ENCODE peak calls at places on chromosomes 5 and 9, in eight cellular contexts. R is PC-3, K is A673, T is mammary epithelial cell, F is MM.1S, M is hepatocyte, N is endothelial cell of umbilical vein, B is K562. L is an unnamed sample. For H3K4me1, the result is how much of the 10 kb centered on the place peaks cover.

GRCh38 chr9:80555782-80556325 is 984.1 kb downstream of the TLE4 start:
- DNase-seq in R (peak), K (peak), T (peak), F (no peak), M (no peak), N (no peak), B (no peak), L (no peak)

GRCh38 chr5:600551-601541 is 11.3 kb upstream of the CEP72 start:
- DNase-seq in R (peak), K (no peak), T (no peak), F (no peak), M (no peak), N (no peak), B (no peak), L (no peak)

GRCh38 chr9:12759767-12760166 is 15.1 kb upstream of the LURAP1L start:
- DNase-seq in R (peak), K (no peak), T (peak), F (no peak), M (no peak), N (no peak), B (no peak), L (peak)

GRCh38 chr5:65480306-65480865 is 1.3 kb downstream of the ADAMTS6 start:
- DNase-seq in R (peak), K (peak), T (peak), F (peak), M (peak), N (peak), B (peak), L (peak)

GRCh38 chr5:149777382-149777781 is 47.3 kb downstream of the PPARGC1B start:
- DNase-seq in R (no peak), K (peak), T (no peak), F (no peak), M (no peak), N (no peak), B (no peak), L (no peak)

GRCh38 chr5:172163346-172163745 is 24.7 kb downstream of the STK10 start:
- DNase-seq in R (no peak), K (no peak), T (no peak), F (no peak), M (no peak), N (no peak), B (no peak), L (peak)

GRCh38 chr9:134329576-134329855 is 3.3 kb downstream of the RXRA start:
- DNase-seq in R (no peak), K (no peak), T (no peak), F (no peak), M (no peak), N (no peak), B (no peak), L (peak)

GRCh38 chr9:128098017-128098935 is 29.3 kb downstream of the PTGES2 start:
- DNase-seq in R (peak), K (peak), T (peak), F (no peak), M (peak), N (peak), B (peak), L (peak)

GRCh38 chr5:138737494-138738265 is 15.5 kb upstream of the CTNNA1 start:
- DNase-seq in R (no peak), K (no peak), T (peak), F (no peak), M (no peak), N (no peak), B (no peak), L (peak)

GRCh38 chr9:27117489-27118135 is 8.6 kb downstream of the TEK start:
- DNase-seq in R (peak), K (no peak), T (peak), F (no peak), M (peak), N (peak), B (no peak), L (peak)

GRCh38 chr9:90616806-90617205 is 25.8 kb downstream of the DIRAS2 start:
- DNase-seq in R (no peak), K (no peak), T (no peak), F (no peak), M (no peak), N (no peak), B (no peak), L (no peak)

GRCh38 chr5:144088211-144088965 is 82.1 kb downstream of the YIPF5 start:
- DNase-seq in R (no peak), K (no peak), T (no peak), F (no peak), M (no peak), N (peak), B (no peak), L (peak)

GRCh38 chr5:34409376-34409775 is 246.8 kb upstream of the RAI14 start:
- DNase-seq in R (no peak), K (no peak), T (no peak), F (no peak), M (no peak), N (no peak), B (no peak), L (no peak)

GRCh38 chr5:127799293-127799905 is 96.2 kb downstream of the CCDC192 start:
- DNase-seq in R (no peak), K (no peak), T (no peak), F (no peak), M (no peak), N (no peak), B (no peak), L (no peak)

GRCh38 chr9:92600742-92601261 is 65.0 kb upstream of the ECM2 start:
- DNase-seq in R (peak), K (no peak), T (no peak), F (no peak), M (no peak), N (peak), B (no peak), L (peak)

GRCh38 chr9:69649566-69650260 is 22.5 kb downstream of the APBA1 start:
- DNase-seq in R (no peak), K (no peak), T (no peak), F (no peak), M (no peak), N (no peak), B (no peak), L (peak)

GRCh38 chr5:173646684-173647083 is 30.2 kb upstream of the BOD1 start:
- DNase-seq in R (peak), K (no peak), T (no peak), F (no peak), M (no peak), N (no peak), B (no peak), L (no peak)

GRCh38 chr9:135976944-135977343 is 15.8 kb upstream of the UBAC1 start:
- DNase-seq in R (no peak), K (no peak), T (no peak), F (no peak), M (no peak), N (no peak), B (no peak), L (no peak)

GRCh38 chr5:126921471-126922091 is 108.8 kb downstream of the MARCHF3 start:
- DNase-seq in R (no peak), K (no peak), T (no peak), F (no peak), M (no peak), N (no peak), B (peak), L (no peak)

GRCh38 chr5:95723632-95724369 is 7.3 kb upstream of the RHOBTB3 start:
- DNase-seq in R (no peak), K (no peak), T (no peak), F (no peak), M (no peak), N (peak), B (peak), L (peak)

GRCh38 chr9:123318961-123319421 is 37.0 kb upstream of the CRB2 start:
- DNase-seq in R (no peak), K (no peak), T (no peak), F (no peak), M (peak), N (no peak), B (no peak), L (no peak)

GRCh38 chr5:93599427-93600146 is 16.6 kb downstream of the NR2F1 start:
- DNase-seq in R (no peak), K (no peak), T (no peak), F (no peak), M (no peak), N (no peak), B (no peak), L (no peak)

GRCh38 chr5:77032635-77033034 is 2.4 kb downstream of the AGGF1 start:
- DNase-seq in R (no peak), K (no peak), T (no peak), F (no peak), M (no peak), N (no peak), B (no peak), L (no peak)

GRCh38 chr5:43661102-43661501 is 58.1 kb downstream of the NNT start:
- DNase-seq in R (peak), K (peak), T (peak), F (peak), M (peak), N (no peak), B (peak), L (peak)

GRCh38 chr9:75152416-75152815 is 64.1 kb downstream of the OSTF1 start:
- DNase-seq in R (no peak), K (no peak), T (no peak), F (peak), M (no peak), N (no peak), B (no peak), L (no peak)

GRCh38 chr5:177432905-177433657 is 6.6 kb downstream of the GRK6 start:
- DNase-seq in R (no peak), K (no peak), T (no peak), F (no peak), M (no peak), N (no peak), B (no peak), L (no peak)

GRCh38 chr5:107155667-107156066 is 515.1 kb downstream of the EFNA5 start:
- DNase-seq in R (no peak), K (peak), T (no peak), F (no peak), M (peak), N (no peak), B (no peak), L (no peak)

GRCh38 chr5:123610665-123611406 is 98.9 kb downstream of the CSNK1G3 start:
- DNase-seq in R (peak), K (peak), T (peak), F (peak), M (peak), N (peak), B (peak), L (peak)

GRCh38 chr5:116953251-116953934 is 378.8 kb upstream of the SEMA6A start:
- DNase-seq in R (no peak), K (no peak), T (no peak), F (no peak), M (no peak), N (no peak), B (no peak), L (peak)

GRCh38 chr5:3394877-3395599 is 200.6 kb upstream of the IRX1 start:
- DNase-seq in R (no peak), K (no peak), T (no peak), F (peak), M (no peak), N (no peak), B (no peak), L (no peak)

GRCh38 chr9:107744873-107745272 is 255.3 kb upstream of the KLF4 start:
- DNase-seq in R (no peak), K (no peak), T (no peak), F (no peak), M (no peak), N (no peak), B (no peak), L (no peak)

GRCh38 chr5:110342683-110343082 is 383.8 kb downstream of the TMEM232 start:
- DNase-seq in R (no peak), K (peak), T (no peak), F (no peak), M (no peak), N (no peak), B (no peak), L (no peak)

GRCh38 chr5:179124329-179124852 is 64.2 kb downstream of the ZNF354C start:
- DNase-seq in R (no peak), K (no peak), T (no peak), F (no peak), M (no peak), N (no peak), B (no peak), L (no peak)

GRCh38 chr5:180349391-180349790 is 3.7 kb downstream of the GFPT2 start:
- DNase-seq in R (no peak), K (no peak), T (no peak), F (no peak), M (no peak), N (no peak), B (no peak), L (no peak)

GRCh38 chr9:83707518-83707767 is 315 bp downstream of the UBQLN1 start:
- DNase-seq in R (peak), K (no peak), T (peak), F (no peak), M (no peak), N (peak), B (no peak), L (peak)

DNA sequence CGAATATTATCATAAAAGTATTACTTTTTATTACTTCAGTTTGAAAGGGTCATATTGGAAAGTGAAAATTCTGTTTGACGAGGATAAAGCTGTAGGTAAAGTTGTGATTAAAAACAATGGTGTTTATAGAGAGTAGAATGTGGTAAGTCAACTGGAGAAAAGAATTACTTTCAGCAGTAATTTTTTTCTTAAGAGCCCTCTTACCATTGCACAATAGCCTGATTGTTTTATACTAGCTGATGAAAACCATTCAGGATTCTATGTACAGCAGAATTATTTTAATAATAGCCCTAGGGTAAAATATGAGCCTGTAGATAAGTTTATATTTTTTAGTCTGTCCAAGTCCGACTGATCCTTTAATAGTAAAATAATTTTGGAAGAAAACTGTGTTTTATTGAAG is 16.6 kb downstream of the CDC42SE2 start:
- DNase-seq in R (no peak), K (no peak), T (no peak), F (no peak), M (no peak), N (no peak), B (no peak), L (peak)
- H3K4me1 ChIP-seq in R (under half), K (under half), T (under half), F (under half), M (under half), N (under half), B (under half), L (under half)

DNA sequence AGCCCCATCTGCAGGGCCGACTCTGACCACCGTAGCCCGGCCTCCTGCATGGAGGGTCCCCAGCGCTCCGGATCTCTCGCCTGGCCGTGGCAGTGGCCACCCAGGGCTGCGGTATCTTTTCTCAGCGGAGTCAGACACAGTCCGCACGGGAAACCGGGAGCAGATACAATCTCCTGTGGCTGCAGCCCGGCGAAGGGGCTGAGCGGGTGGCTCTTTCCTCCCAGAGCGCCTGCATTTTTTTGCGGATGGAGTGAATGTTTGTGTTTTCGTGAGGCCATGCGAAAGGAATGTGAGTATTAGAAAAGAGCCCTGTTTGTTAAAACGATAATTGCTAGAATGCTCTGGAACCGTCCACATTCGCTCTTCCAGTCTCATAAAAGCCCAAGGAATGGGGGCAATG is 53.4 kb upstream of the PTCH1 start:
- DNase-seq in R (no peak), K (no peak), T (no peak), F (no peak), M (no peak), N (peak), B (no peak), L (peak)
- H3K4me3 ChIP-seq in R (no peak), K (no peak), T (no peak), F (no peak), M (no peak), N (peak), B (no peak), L (peak)

GRCh38 chr5:59097116-59097515 is 514.2 kb downstream of the RAB3C start:
- DNase-seq in R (no peak), K (no peak), T (no peak), F (no peak), M (no peak), N (no peak), B (no peak), L (peak)

GRCh38 chr5:59092758-59093157 is 509.9 kb downstream of the RAB3C start:
- DNase-seq in R (no peak), K (no peak), T (no peak), F (no peak), M (no peak), N (peak), B (no peak), L (no peak)

GRCh38 chr5:59093329-59093728 is 510.5 kb downstream of the RAB3C start:
- DNase-seq in R (no peak), K (peak), T (no peak), F (no peak), M (no peak), N (no peak), B (no peak), L (no peak)

GRCh38 chr5:59098743-59099142 is 515.9 kb downstream of the RAB3C start:
- DNase-seq in R (no peak), K (no peak), T (no peak), F (no peak), M (no peak), N (no peak), B (no peak), L (no peak)

GRCh38 chr5:59095480-59095879 is 512.6 kb downstream of the RAB3C start:
- DNase-seq in R (no peak), K (no peak), T (no peak), F (no peak), M (no peak), N (no peak), B (no peak), L (peak)
- TF ChIP-seq EZH2 in R (no peak), K (no peak), T (no peak), F (no peak), M (no peak), N (no peak), B (no peak), L (no peak)

GRCh38 chr5:32435416-32435815 is 9.1 kb downstream of the ZFR start:
- DNase-seq in R (no peak), K (no peak), T (no peak), F (no peak), M (no peak), N (no peak), B (no peak), L (no peak)

GRCh38 chr5:32432633-32433032 is 11.9 kb downstream of the ZFR start:
- DNase-seq in R (no peak), K (no peak), T (no peak), F (no peak), M (no peak), N (no peak), B (no peak), L (no peak)

GRCh38 chr5:32439086-32439642 is 5.4 kb downstream of the ZFR start:
- DNase-seq in R (peak), K (no peak), T (no peak), F (no peak), M (no peak), N (no peak), B (no peak), L (no peak)

DNA sequence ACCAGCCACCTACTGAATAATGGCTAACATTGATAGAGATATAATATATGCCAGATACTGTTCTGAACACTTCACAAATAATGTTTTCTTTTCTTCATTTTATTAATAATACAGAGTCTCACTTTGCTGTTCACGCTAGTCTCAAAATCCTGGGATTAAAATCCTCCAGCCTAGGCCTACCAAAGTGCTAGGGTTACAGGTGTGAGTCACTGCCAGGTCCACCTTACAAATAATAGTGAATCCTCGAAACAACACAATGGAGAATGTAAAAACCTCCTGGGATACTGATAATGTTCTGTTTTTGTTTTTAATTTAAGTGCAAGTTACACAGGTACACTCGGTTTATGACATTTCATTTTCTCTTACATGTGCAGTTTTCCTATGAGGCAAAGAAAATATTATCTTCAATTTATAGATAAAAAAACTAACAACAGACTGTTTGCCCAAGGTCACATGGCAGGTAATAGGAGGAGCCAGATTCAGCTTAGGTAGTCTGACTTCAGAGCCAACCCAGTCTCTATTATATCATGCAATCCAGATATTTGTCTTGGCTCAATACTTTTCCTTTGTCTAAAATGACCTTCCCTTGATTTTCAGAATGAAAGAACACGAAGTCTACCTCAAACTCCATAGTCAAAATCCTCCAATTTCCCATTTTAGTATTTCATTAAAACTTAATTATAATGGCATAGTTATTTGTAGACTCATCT is 7.8 kb downstream of the ZFR start:
- DNase-seq in R (peak), K (no peak), T (no peak), F (no peak), M (no peak), N (peak), B (no peak), L (no peak)
- H3K4me1 ChIP-seq in R (under half), K (under half), T (under half), F (under half), M (under half), N (under half), B (under half), L (under half)

GRCh38 chr9:37471942-37472679 is 6.9 kb upstream of the ZBTB5 start:
- DNase-seq in R (peak), K (peak), T (peak), F (no peak), M (peak), N (peak), B (no peak), L (peak)
- H3K4me3 ChIP-seq in R (peak), K (peak), T (peak), F (peak), M (no peak), N (peak), B (peak), L (peak)

DNA sequence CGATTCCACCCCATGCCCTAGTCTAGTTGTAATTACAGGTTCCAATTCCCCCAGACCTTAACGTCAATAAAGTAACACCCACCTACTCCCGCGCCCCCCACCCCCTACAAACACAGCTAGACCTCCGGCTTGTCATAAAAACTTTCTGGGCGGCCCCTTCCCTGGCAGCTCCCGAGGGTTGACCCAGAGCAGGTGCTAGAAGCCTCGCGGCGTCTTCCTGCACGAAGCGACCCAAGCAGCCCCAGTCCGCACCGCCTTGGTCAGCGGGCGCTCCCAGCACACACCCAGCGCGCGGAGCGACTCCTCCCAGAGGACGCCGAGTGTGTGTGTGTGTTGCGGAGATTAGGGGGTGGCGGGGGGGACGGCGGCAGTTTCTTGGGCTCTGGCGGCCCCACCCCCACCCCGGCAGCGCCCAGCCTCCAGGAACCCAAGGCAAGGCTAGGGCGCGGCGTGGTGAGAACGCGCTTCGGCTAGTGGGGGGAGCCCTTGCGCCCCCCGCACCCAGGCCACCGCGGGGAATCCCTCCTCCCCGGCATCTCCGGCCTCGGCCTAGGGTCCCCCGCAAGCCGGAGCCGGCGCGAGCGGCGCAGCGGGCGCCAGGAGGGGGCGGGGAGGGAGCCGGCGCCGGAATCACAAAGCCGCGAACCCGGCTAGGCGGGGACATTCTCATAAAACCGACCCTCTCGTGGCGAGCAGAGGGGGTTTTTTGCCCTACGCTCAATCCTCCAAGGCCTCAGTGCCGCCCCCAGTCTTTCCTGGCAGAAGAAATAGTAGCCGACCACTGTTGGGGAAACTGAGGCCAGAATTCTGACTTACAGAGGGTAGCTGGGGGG is 2.2 kb downstream of the PCDH1 start:
- DNase-seq in R (peak), K (no peak), T (peak), F (no peak), M (peak), N (peak), B (peak), L (peak)
- TF ChIP-seq EZH2 in R (no peak), K (peak), T (no peak), F (no peak), M (peak), N (no peak), B (no peak), L (no peak)

GRCh38 chr9:109310486-109310901 is 10.4 kb downstream of the EPB41L4B start:
- DNase-seq in R (no peak), K (no peak), T (no peak), F (no peak), M (no peak), N (no peak), B (no peak), L (peak)
- H3K4me1 ChIP-seq in R (under half), K (under half), T (under half), F (under half), M (under half), N (under half), B (under half), L (under half)